ENCODE peak calls at places on chromosome X, in ten cellular contexts. V is HAP-1; Q is Panc1; P is right cardiac atrium; S is AG10803; G is CD8-positive, alpha-beta memory T cell; D is effector memory CD4-positive, alpha-beta T cell; L is fibroblast of pulmonary artery; O is choroid plexus epithelial cell; X is ascending aorta. A is an unnamed sample.

GRCh38 chrX:7318246-7318645 is 170.3 kb upstream of the PUDP start:
- DNase-seq in V (no peak), Q (no peak), P (no peak), S (peak), G (no peak), D (no peak), L (no peak), O (no peak), X (no peak), A (no peak)

GRCh38 chrX:96182366-96182765 is 502.3 kb upstream of the DIAPH2 start:
- DNase-seq in V (peak), Q (no peak), P (peak), S (peak), G (no peak), D (no peak), L (peak), O (peak), X (no peak), A (peak)

GRCh38 chrX:69221239-69222102 is 56.2 kb upstream of the PJA1 start:
- DNase-seq in V (peak), Q (no peak), P (no peak), S (no peak), G (no peak), D (no peak), L (no peak), O (no peak), X (no peak), A (no peak)

GRCh38 chrX:2498781-2499302 is 1.9 kb downstream of the DHRSX start:
- DNase-seq in V (peak), Q (no peak), P (peak), S (peak), G (no peak), D (no peak), L (peak), O (peak), X (no peak), A (peak)

GRCh38 chrX:114049063-114049462 is 534.8 kb upstream of the HTR2C start:
- DNase-seq in V (no peak), Q (no peak), P (no peak), S (no peak), G (no peak), D (no peak), L (no peak), O (no peak), X (no peak), A (peak)

GRCh38 chrX:17390325-17390992 is 15.5 kb downstream of the NHS start:
- DNase-seq in V (no peak), Q (no peak), P (no peak), S (no peak), G (no peak), D (no peak), L (no peak), O (peak), X (no peak), A (no peak)

GRCh38 chrX:38975368-38975767 is 174.1 kb downstream of the MID1IP1 start:
- DNase-seq in V (no peak), Q (no peak), P (no peak), S (peak), G (no peak), D (no peak), L (peak), O (peak), X (no peak), A (peak)

GRCh38 chrX:39912126-39912525 is 185.6 kb downstream of the BCOR start:
- DNase-seq in V (no peak), Q (no peak), P (no peak), S (no peak), G (no peak), D (no peak), L (no peak), O (no peak), X (no peak), A (no peak)

GRCh38 chrX:53324803-53325202 is 43.4 kb upstream of the IQSEC2 start:
- DNase-seq in V (no peak), Q (no peak), P (no peak), S (no peak), G (no peak), D (no peak), L (no peak), O (no peak), X (no peak), A (no peak)

GRCh38 chrX:106670631-106671030 is 55.9 kb upstream of the RNF128 start:
- DNase-seq in V (no peak), Q (no peak), P (no peak), S (no peak), G (no peak), D (no peak), L (no peak), O (peak), X (no peak), A (peak)

GRCh38 chrX:133590703-133591505 is 175.6 kb upstream of the GPC4 start:
- DNase-seq in V (no peak), Q (no peak), P (no peak), S (no peak), G (no peak), D (no peak), L (peak), O (peak), X (no peak), A (peak)

GRCh38 chrX:2374086-2374485 is 126.7 kb downstream of the DHRSX start:
- DNase-seq in V (no peak), Q (no peak), P (no peak), S (peak), G (no peak), D (no peak), L (peak), O (no peak), X (no peak), A (no peak)

GRCh38 chrX:144722307-144722706 is 525.0 kb upstream of the SPANXN1 start:
- DNase-seq in V (no peak), Q (no peak), P (no peak), S (no peak), G (no peak), D (no peak), L (no peak), O (no peak), X (no peak), A (no peak)

GRCh38 chrX:46935295-46935694 is 23.1 kb downstream of the JADE3 start:
- DNase-seq in V (no peak), Q (no peak), P (no peak), S (no peak), G (no peak), D (no peak), L (no peak), O (no peak), X (no peak), A (no peak)

GRCh38 chrX:152637649-152638442 is at the start of gene GABRQ:
- DNase-seq in V (peak), Q (no peak), P (peak), S (peak), G (no peak), D (no peak), L (peak), O (peak), X (no peak), A (peak)

GRCh38 chrX:154485150-154486051 is 1.0 kb downstream of the UBL4A start:
- DNase-seq in V (no peak), Q (no peak), P (no peak), S (no peak), G (no peak), D (no peak), L (no peak), O (no peak), X (no peak), A (no peak)

GRCh38 chrX:117996918-117997480 is 119.6 kb downstream of the KLHL13 start:
- DNase-seq in V (no peak), Q (no peak), P (no peak), S (no peak), G (no peak), D (no peak), L (peak), O (no peak), X (no peak), A (peak)

GRCh38 chrX:42803320-42803719 is 25.4 kb upstream of the PPP1R2C start:
- DNase-seq in V (no peak), Q (no peak), P (no peak), S (peak), G (no peak), D (no peak), L (peak), O (peak), X (no peak), A (peak)

GRCh38 chrX:2680486-2681348 is 10.4 kb upstream of the CD99 start:
- DNase-seq in V (no peak), Q (no peak), P (no peak), S (no peak), G (no peak), D (no peak), L (no peak), O (no peak), X (no peak), A (no peak)

GRCh38 chrX:114906978-114907510 is 110.4 kb downstream of the IL13RA2 start:
- DNase-seq in V (peak), Q (no peak), P (no peak), S (no peak), G (no peak), D (no peak), L (no peak), O (no peak), X (no peak), A (no peak)

GRCh38 chrX:11541510-11541909 is 124.2 kb downstream of the ARHGAP6 start:
- DNase-seq in V (no peak), Q (no peak), P (no peak), S (no peak), G (no peak), D (no peak), L (peak), O (peak), X (no peak), A (no peak)

GRCh38 chrX:152810403-152810802 is 20.2 kb downstream of the CETN2 start:
- DNase-seq in V (no peak), Q (no peak), P (no peak), S (no peak), G (no peak), D (no peak), L (no peak), O (no peak), X (no peak), A (no peak)

GRCh38 chrX:49041683-49042529 is 1.3 kb downstream of the TFE3 start:
- DNase-seq in V (peak), Q (no peak), P (no peak), S (peak), G (no peak), D (no peak), L (peak), O (peak), X (no peak), A (peak)

GRCh38 chrX:13376857-13377441 is 57.1 kb upstream of the ATXN3L start:
- DNase-seq in V (peak), Q (no peak), P (no peak), S (peak), G (no peak), D (no peak), L (peak), O (peak), X (no peak), A (peak)

GRCh38 chrX:3582421-3582820 is 131.0 kb downstream of the PRKX start:
- DNase-seq in V (no peak), Q (no peak), P (no peak), S (peak), G (no peak), D (no peak), L (no peak), O (no peak), X (no peak), A (no peak)

GRCh38 chrX:12425496-12425895 is 287.2 kb downstream of the FRMPD4 start:
- DNase-seq in V (no peak), Q (no peak), P (no peak), S (no peak), G (no peak), D (no peak), L (peak), O (no peak), X (no peak), A (no peak)

GRCh38 chrX:136261316-136261715 is 10.1 kb upstream of the MAP7D3 start:
- DNase-seq in V (no peak), Q (no peak), P (no peak), S (no peak), G (no peak), D (no peak), L (no peak), O (no peak), X (no peak), A (peak)

GRCh38 chrX:154827194-154827593 is 7.3 kb downstream of the SMIM9 start:
- DNase-seq in V (no peak), Q (no peak), P (no peak), S (peak), G (no peak), D (no peak), L (no peak), O (no peak), X (no peak), A (no peak)

GRCh38 chrX:33686105-33686504 is 446.0 kb downstream of the FAM47A start:
- DNase-seq in V (no peak), Q (no peak), P (no peak), S (no peak), G (no peak), D (no peak), L (no peak), O (no peak), X (no peak), A (no peak)

GRCh38 chrX:18885317-18886004 is 98.5 kb downstream of the PHKA2 start:
- DNase-seq in V (no peak), Q (no peak), P (no peak), S (no peak), G (no peak), D (no peak), L (peak), O (peak), X (no peak), A (no peak)

GRCh38 chrX:154605566-154605965 is 13.5 kb downstream of the CTAG1B start:
- DNase-seq in V (no peak), Q (no peak), P (no peak), S (no peak), G (no peak), D (no peak), L (no peak), O (no peak), X (no peak), A (no peak)

GRCh38 chrX:12610079-12610478 is 181.1 kb upstream of the PRPS2 start:
- DNase-seq in V (no peak), Q (no peak), P (no peak), S (peak), G (no peak), D (no peak), L (peak), O (no peak), X (no peak), A (peak)

GRCh38 chrX:130607431-130607830 is 205.6 kb downstream of the RBMX2 start:
- DNase-seq in V (no peak), Q (no peak), P (no peak), S (no peak), G (no peak), D (no peak), L (no peak), O (no peak), X (no peak), A (no peak)

DNA sequence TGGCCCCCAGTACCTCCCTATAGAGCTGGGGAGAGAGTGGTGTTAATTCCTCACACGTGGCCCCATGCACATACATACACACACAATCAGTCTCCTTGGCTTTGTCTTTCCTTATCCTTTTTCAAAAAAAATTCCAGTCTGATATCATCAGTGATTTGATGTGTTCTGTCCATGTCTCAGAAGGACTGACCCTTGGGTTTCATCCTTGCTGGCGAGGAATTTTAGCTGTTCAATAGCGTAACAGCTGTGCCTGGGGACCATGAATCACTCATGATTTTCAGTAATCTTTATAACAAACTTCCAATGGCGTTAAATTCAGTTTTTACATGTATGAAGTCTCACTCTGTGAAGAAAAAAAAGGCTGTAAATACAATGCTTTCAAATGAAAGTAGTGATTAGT is 204.6 kb downstream of the RBMX2 start:
- DNase-seq in V (no peak), Q (no peak), P (no peak), S (no peak), G (no peak), D (no peak), L (no peak), O (no peak), X (no peak), A (no peak)
- H3K4me3 ChIP-seq in V (no peak), Q (no peak), P (no peak), S (no peak), G (no peak), D (no peak), L (no peak), O (no peak), X (no peak), A (no peak)

DNA sequence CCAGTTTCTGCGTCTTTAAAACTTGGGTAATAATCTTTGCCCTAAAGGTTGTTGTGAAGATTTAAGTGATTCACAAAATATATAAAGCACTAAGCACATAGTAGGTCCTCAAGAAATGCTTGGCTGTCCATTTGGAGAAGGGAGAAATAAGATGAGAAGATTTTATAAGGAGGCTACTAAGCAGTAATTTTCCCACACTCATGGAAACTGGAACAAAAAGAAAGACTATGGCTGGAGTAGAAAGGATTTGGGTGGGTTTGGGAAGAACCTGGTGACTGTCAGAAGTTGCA is 47.0 kb downstream of the PRPS1 start:
- DNase-seq in V (no peak), Q (no peak), P (no peak), S (no peak), G (no peak), D (no peak), L (no peak), O (peak), X (no peak), A (no peak)
- H3K4me3 ChIP-seq in V (peak), Q (peak), P (peak), S (no peak), G (peak), D (peak), L (peak), O (peak), X (peak), A (peak)

GRCh38 chrX:102723456-102723855 is 2.9 kb downstream of the GPRASP3 start:
- DNase-seq in V (peak), Q (no peak), P (no peak), S (no peak), G (no peak), D (no peak), L (no peak), O (no peak), X (no peak), A (peak)
- H3K4me3 ChIP-seq in V (no peak), Q (no peak), P (no peak), S (no peak), G (no peak), D (no peak), L (no peak), O (no peak), X (no peak), A (no peak)

DNA sequence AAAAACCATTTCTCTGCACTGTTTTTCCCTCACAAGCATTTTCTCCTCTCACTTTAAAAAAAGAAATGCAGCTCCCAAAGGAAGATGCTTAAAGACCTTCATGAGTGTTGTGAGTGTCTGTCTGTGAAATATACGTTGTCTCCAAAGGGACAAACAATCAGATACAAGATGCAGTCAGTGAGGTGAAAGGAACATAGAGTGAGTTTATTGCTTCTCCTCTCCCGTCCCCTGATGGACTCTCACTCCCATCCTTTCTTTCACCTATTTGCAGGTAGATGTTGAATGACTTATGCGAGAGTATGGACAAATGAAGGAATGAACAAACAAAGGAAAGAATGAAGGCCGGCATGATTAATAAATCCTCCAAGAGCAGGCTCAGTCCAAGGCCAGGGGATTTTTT is 561.2 kb upstream of the DIPK2B start:
- DNase-seq in V (no peak), Q (no peak), P (no peak), S (no peak), G (no peak), D (no peak), L (no peak), O (no peak), X (no peak), A (no peak)
- H3K4me3 ChIP-seq in V (no peak), Q (no peak), P (no peak), S (no peak), G (no peak), D (no peak), L (no peak), O (no peak), X (no peak), A (no peak)

DNA sequence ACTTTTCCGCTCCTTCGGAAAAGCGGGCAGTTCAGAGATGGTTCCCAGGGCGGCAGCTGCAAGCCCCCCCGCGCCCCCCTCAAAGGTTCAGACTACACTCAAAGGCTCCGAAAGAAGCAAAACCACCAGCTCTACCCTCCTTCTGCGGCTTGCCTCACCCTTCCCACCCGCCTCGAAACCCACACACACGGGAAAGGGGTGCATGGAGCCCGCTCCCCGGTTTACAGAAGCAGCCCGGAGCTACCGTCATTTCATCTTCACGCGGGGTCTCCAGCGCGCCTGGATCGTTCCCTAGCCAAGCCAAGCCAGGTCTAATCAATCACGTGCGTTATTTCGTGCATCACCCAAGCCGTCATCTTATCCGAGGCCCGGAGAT is 1.2 kb downstream of the NLGN4X start:
- DNase-seq in V (no peak), Q (no peak), P (peak), S (no peak), G (no peak), D (no peak), L (no peak), O (no peak), X (no peak), A (no peak)
- H3K4me3 ChIP-seq in V (no peak), Q (no peak), P (peak), S (no peak), G (no peak), D (no peak), L (no peak), O (no peak), X (peak), A (no peak)

GRCh38 chrX:54357414-54358377 is at the start of gene WNK3:
- DNase-seq in V (peak), Q (no peak), P (peak), S (peak), G (no peak), D (no peak), L (peak), O (peak), X (peak), A (peak)
- H3K4me3 ChIP-seq in V (peak), Q (no peak), P (peak), S (peak), G (peak), D (peak), L (peak), O (peak), X (peak), A (peak)

GRCh38 chrX:111504941-111505340 is 6.5 kb upstream of the SERTM2 start:
- DNase-seq in V (no peak), Q (no peak), P (peak), S (no peak), G (no peak), D (no peak), L (no peak), O (no peak), X (no peak), A (no peak)
- H3K4me3 ChIP-seq in V (no peak), Q (no peak), P (no peak), S (no peak), G (no peak), D (no peak), L (no peak), O (no peak), X (no peak), A (no peak)